ENCODE peak calls at places on chromosomes 11 and 22, in five cellular contexts. One of them, this sample, is unnamed.

GRCh38 chr11:6586434-6587359 is 16.7 kb downstream of the RRP8 start:
- DNase-seq in NCI-H748 treated with DMSO at 0.1 percent for 48 hours: no peak
- DNase-seq in mesenchymal stem cell: peak; percentile 22
- DNase-seq in cardiac septum: no peak
- DNase-seq in ovary: no peak
- DNase-seq in this sample: no peak

GRCh38 chr11:3755151-3755550 is 42.2 kb downstream of the NUP98 start:
- DNase-seq in NCI-H748 treated with DMSO at 0.1 percent for 48 hours: no peak
- DNase-seq in mesenchymal stem cell: no peak
- DNase-seq in cardiac septum: no peak
- DNase-seq in ovary: no peak
- DNase-seq in this sample: no peak

GRCh38 chr11:1920909-1921575 is 1.5 kb downstream of the TNNT3 start:
- DNase-seq in NCI-H748 treated with DMSO at 0.1 percent for 48 hours: no peak
- DNase-seq in mesenchymal stem cell: no peak
- DNase-seq in cardiac septum: no peak
- DNase-seq in ovary: no peak
- DNase-seq in this sample: no peak

GRCh38 chr22:41040483-41040882 is 51.9 kb upstream of the EP300 start:
- DNase-seq in NCI-H748 treated with DMSO at 0.1 percent for 48 hours: no peak
- DNase-seq in mesenchymal stem cell: no peak
- DNase-seq in cardiac septum: no peak
- DNase-seq in ovary: no peak
- DNase-seq in this sample: no peak

GRCh38 chr22:49767355-49768062 is 60.2 kb downstream of the BRD1 start:
- DNase-seq in NCI-H748 treated with DMSO at 0.1 percent for 48 hours: peak; percentile 55
- DNase-seq in mesenchymal stem cell: peak; percentile 69
- DNase-seq in cardiac septum: peak; percentile 31
- DNase-seq in ovary: no peak
- DNase-seq in this sample: peak; percentile 64

GRCh38 chr11:19938051-19938856 is 222.0 kb downstream of the DBX1 start:
- DNase-seq in NCI-H748 treated with DMSO at 0.1 percent for 48 hours: peak; percentile 10
- DNase-seq in mesenchymal stem cell: peak; percentile 70
- DNase-seq in cardiac septum: no peak
- DNase-seq in ovary: no peak
- DNase-seq in this sample: peak; percentile 56

GRCh38 chr11:65530157-65530496 is 5.2 kb downstream of the SCYL1 start:
- DNase-seq in NCI-H748 treated with DMSO at 0.1 percent for 48 hours: no peak
- DNase-seq in mesenchymal stem cell: no peak
- DNase-seq in cardiac septum: no peak
- DNase-seq in ovary: no peak
- DNase-seq in this sample: no peak

GRCh38 chr11:117900720-117901440 is 24.4 kb upstream of the FXYD6 start:
- DNase-seq in NCI-H748 treated with DMSO at 0.1 percent for 48 hours: no peak
- DNase-seq in mesenchymal stem cell: no peak
- DNase-seq in cardiac septum: peak; percentile 59
- DNase-seq in ovary: peak; percentile 8
- DNase-seq in this sample: no peak

GRCh38 chr11:106087815-106088435 is 10.5 kb downstream of the AASDHPPT start:
- DNase-seq in NCI-H748 treated with DMSO at 0.1 percent for 48 hours: peak; percentile 18
- DNase-seq in mesenchymal stem cell: peak; percentile 70
- DNase-seq in cardiac septum: no peak
- DNase-seq in ovary: peak; percentile 28
- DNase-seq in this sample: peak; percentile 66

GRCh38 chr22:19998232-19998951 is 18.2 kb downstream of the ARVCF start:
- DNase-seq in NCI-H748 treated with DMSO at 0.1 percent for 48 hours: no peak
- DNase-seq in mesenchymal stem cell: no peak
- DNase-seq in cardiac septum: no peak
- DNase-seq in ovary: peak; percentile 15
- DNase-seq in this sample: no peak

GRCh38 chr22:23013612-23014011 is 56.7 kb upstream of the GNAZ start:
- DNase-seq in NCI-H748 treated with DMSO at 0.1 percent for 48 hours: no peak
- DNase-seq in mesenchymal stem cell: no peak
- DNase-seq in cardiac septum: no peak
- DNase-seq in ovary: no peak
- DNase-seq in this sample: no peak

GRCh38 chr11:8247312-8247711 is 16.4 kb downstream of the LMO1 start:
- DNase-seq in NCI-H748 treated with DMSO at 0.1 percent for 48 hours: no peak
- DNase-seq in mesenchymal stem cell: no peak
- DNase-seq in cardiac septum: no peak
- DNase-seq in ovary: no peak
- DNase-seq in this sample: no peak

GRCh38 chr11:68051191-68052136 is 12.6 kb downstream of the TCIRG1 start:
- DNase-seq in NCI-H748 treated with DMSO at 0.1 percent for 48 hours: no peak
- DNase-seq in mesenchymal stem cell: no peak
- DNase-seq in cardiac septum: peak; percentile 47
- DNase-seq in ovary: no peak
- DNase-seq in this sample: no peak

GRCh38 chr11:67572747-67573419 is 10.7 kb upstream of the GSTP1 start:
- DNase-seq in NCI-H748 treated with DMSO at 0.1 percent for 48 hours: no peak
- DNase-seq in mesenchymal stem cell: peak; percentile 66
- DNase-seq in cardiac septum: no peak
- DNase-seq in ovary: no peak
- DNase-seq in this sample: peak; percentile 39

GRCh38 chr11:134024420-134025085 is 44.3 kb upstream of the JAM3 start:
- DNase-seq in NCI-H748 treated with DMSO at 0.1 percent for 48 hours: no peak
- DNase-seq in mesenchymal stem cell: no peak
- DNase-seq in cardiac septum: no peak
- DNase-seq in ovary: no peak
- DNase-seq in this sample: no peak

GRCh38 chr11:20089796-20090653 is 70.2 kb downstream of the DBX1 start:
- DNase-seq in NCI-H748 treated with DMSO at 0.1 percent for 48 hours: peak; percentile 20
- DNase-seq in mesenchymal stem cell: no peak
- DNase-seq in cardiac septum: no peak
- DNase-seq in ovary: peak; percentile 55
- DNase-seq in this sample: peak; percentile 61

GRCh38 chr22:41899110-41899509 is 15.8 kb downstream of the SHISA8 start:
- DNase-seq in NCI-H748 treated with DMSO at 0.1 percent for 48 hours: no peak
- DNase-seq in mesenchymal stem cell: no peak
- DNase-seq in cardiac septum: no peak
- DNase-seq in ovary: no peak
- DNase-seq in this sample: no peak

GRCh38 chr11:35629914-35630313 is 11.7 kb downstream of the FJX1 start:
- DNase-seq in NCI-H748 treated with DMSO at 0.1 percent for 48 hours: no peak
- DNase-seq in mesenchymal stem cell: peak; percentile 96
- DNase-seq in cardiac septum: no peak
- DNase-seq in ovary: no peak
- DNase-seq in this sample: peak; percentile 99

GRCh38 chr22:26835929-26836528 is 178.6 kb downstream of the MIAT start:
- DNase-seq in NCI-H748 treated with DMSO at 0.1 percent for 48 hours: no peak
- DNase-seq in mesenchymal stem cell: peak; percentile 34
- DNase-seq in cardiac septum: no peak
- DNase-seq in ovary: peak; percentile 33
- DNase-seq in this sample: peak; percentile 41

GRCh38 chr11:112100457-112100856 is 13.8 kb downstream of the SDHD start:
- DNase-seq in NCI-H748 treated with DMSO at 0.1 percent for 48 hours: no peak
- DNase-seq in mesenchymal stem cell: peak; percentile 73
- DNase-seq in cardiac septum: no peak
- DNase-seq in ovary: no peak
- DNase-seq in this sample: peak; percentile 61

GRCh38 chr22:28728621-28729313 is 12.9 kb downstream of the CHEK2 start:
- DNase-seq in NCI-H748 treated with DMSO at 0.1 percent for 48 hours: no peak
- DNase-seq in mesenchymal stem cell: peak; percentile 35
- DNase-seq in cardiac septum: no peak
- DNase-seq in ovary: no peak
- DNase-seq in this sample: peak; percentile 36

GRCh38 chr22:43491737-43492136 is 79.9 kb downstream of the MPPED1 start:
- DNase-seq in NCI-H748 treated with DMSO at 0.1 percent for 48 hours: no peak
- DNase-seq in mesenchymal stem cell: no peak
- DNase-seq in cardiac septum: no peak
- DNase-seq in ovary: no peak
- DNase-seq in this sample: no peak

GRCh38 chr11:102900346-102900745 is 25.6 kb upstream of the MMP12 start:
- DNase-seq in NCI-H748 treated with DMSO at 0.1 percent for 48 hours: no peak
- DNase-seq in mesenchymal stem cell: no peak
- DNase-seq in cardiac septum: no peak
- DNase-seq in ovary: no peak
- DNase-seq in this sample: no peak

GRCh38 chr11:30282289-30282631 is 40.6 kb upstream of the ARL14EP start:
- DNase-seq in NCI-H748 treated with DMSO at 0.1 percent for 48 hours: no peak
- DNase-seq in mesenchymal stem cell: no peak
- DNase-seq in cardiac septum: no peak
- DNase-seq in ovary: no peak
- DNase-seq in this sample: no peak

GRCh38 chr11:92628401-92629292 is 340.8 kb upstream of the MTNR1B start:
- DNase-seq in NCI-H748 treated with DMSO at 0.1 percent for 48 hours: peak; percentile 92
- DNase-seq in mesenchymal stem cell: no peak
- DNase-seq in cardiac septum: no peak
- DNase-seq in ovary: no peak
- DNase-seq in this sample: no peak

GRCh38 chr11:75518771-75519653 is 6.7 kb downstream of the GDPD5 start:
- DNase-seq in NCI-H748 treated with DMSO at 0.1 percent for 48 hours: no peak
- DNase-seq in mesenchymal stem cell: no peak
- DNase-seq in cardiac septum: no peak
- DNase-seq in ovary: no peak
- DNase-seq in this sample: no peak

GRCh38 chr11:12150831-12151382 is 40.5 kb downstream of the MICAL2 start:
- DNase-seq in NCI-H748 treated with DMSO at 0.1 percent for 48 hours: no peak
- DNase-seq in mesenchymal stem cell: peak; percentile 97
- DNase-seq in cardiac septum: no peak
- DNase-seq in ovary: no peak
- DNase-seq in this sample: peak; percentile 97

GRCh38 chr22:36027579-36027959 is 1.1 kb downstream of the RBFOX2 start:
- DNase-seq in NCI-H748 treated with DMSO at 0.1 percent for 48 hours: no peak
- DNase-seq in mesenchymal stem cell: peak; percentile 44
- DNase-seq in cardiac septum: no peak
- DNase-seq in ovary: no peak
- DNase-seq in this sample: no peak

GRCh38 chr11:57217053-57217452 is 20.0 kb downstream of the APLNR start:
- DNase-seq in NCI-H748 treated with DMSO at 0.1 percent for 48 hours: no peak
- DNase-seq in mesenchymal stem cell: no peak
- DNase-seq in cardiac septum: no peak
- DNase-seq in ovary: no peak
- DNase-seq in this sample: no peak

GRCh38 chr11:36591433-36591832 is 2.9 kb upstream of the IFTAP start:
- DNase-seq in NCI-H748 treated with DMSO at 0.1 percent for 48 hours: no peak
- DNase-seq in mesenchymal stem cell: no peak
- DNase-seq in cardiac septum: no peak
- DNase-seq in ovary: no peak
- DNase-seq in this sample: no peak

GRCh38 chr11:11977206-11977938 is 31.1 kb downstream of the DKK3 start:
- DNase-seq in NCI-H748 treated with DMSO at 0.1 percent for 48 hours: no peak
- DNase-seq in mesenchymal stem cell: peak; percentile 93
- DNase-seq in cardiac septum: peak; percentile 83
- DNase-seq in ovary: peak; percentile 65
- DNase-seq in this sample: peak; percentile 89

GRCh38 chr22:27116295-27116694 is 458.9 kb downstream of the MIAT start:
- DNase-seq in NCI-H748 treated with DMSO at 0.1 percent for 48 hours: no peak
- DNase-seq in mesenchymal stem cell: no peak
- DNase-seq in cardiac septum: no peak
- DNase-seq in ovary: no peak
- DNase-seq in this sample: no peak

GRCh38 chr22:50704510-50705218 is 32.0 kb downstream of the SHANK3 start:
- DNase-seq in NCI-H748 treated with DMSO at 0.1 percent for 48 hours: no peak
- DNase-seq in mesenchymal stem cell: no peak
- DNase-seq in cardiac septum: peak; percentile 71
- DNase-seq in ovary: peak; percentile 14
- DNase-seq in this sample: no peak

This sample was measured in amniotic epithelial cell.